ENCODE peak calls at places on chromosome X, in ten cellular contexts. One of them, this sample, is unnamed.

GRCh38 chrX:144333429-144333828 is 449.6 kb downstream of the UBE2NL start:
- DNase-seq in tibial artery: no peak
- DNase-seq in endodermal cell: no peak
- DNase-seq in activated naive CD8-positive, alpha-beta T cell treated with anti-CD3 and anti-CD28 coated beads, Interleukin-2, amount 50 U/mL, for 24 hours: no peak
- DNase-seq in naive thymus-derived CD8-positive, alpha-beta T cell: no peak
- DNase-seq in non-pigmented ciliary epithelial cell: no peak
- DNase-seq in HTR-8/SVneo: no peak
- DNase-seq in activated gamma-delta T cell treated with Interleukin-2 at 50 U/mL for 16 hours: no peak
- DNase-seq in right lobe of liver: no peak
- DNase-seq in myocyte: no peak
- DNase-seq in this sample: no peak

GRCh38 chrX:39174761-39175417 is 373.6 kb downstream of the MID1IP1 start:
- DNase-seq in tibial artery: no peak
- DNase-seq in endodermal cell: no peak
- DNase-seq in activated naive CD8-positive, alpha-beta T cell treated with anti-CD3 and anti-CD28 coated beads, Interleukin-2, amount 50 U/mL, for 24 hours: peak; percentile 42
- DNase-seq in naive thymus-derived CD8-positive, alpha-beta T cell: peak; percentile 65
- DNase-seq in non-pigmented ciliary epithelial cell: no peak
- DNase-seq in HTR-8/SVneo: no peak
- DNase-seq in activated gamma-delta T cell treated with Interleukin-2 at 50 U/mL for 16 hours: no peak
- DNase-seq in right lobe of liver: no peak
- DNase-seq in myocyte: no peak
- DNase-seq in this sample: peak; percentile 46

GRCh38 chrX:101430457-101431078 is 22.5 kb downstream of the HNRNPH2 start:
- DNase-seq in tibial artery: no peak
- DNase-seq in endodermal cell: no peak
- DNase-seq in activated naive CD8-positive, alpha-beta T cell treated with anti-CD3 and anti-CD28 coated beads, Interleukin-2, amount 50 U/mL, for 24 hours: no peak
- DNase-seq in naive thymus-derived CD8-positive, alpha-beta T cell: no peak
- DNase-seq in non-pigmented ciliary epithelial cell: no peak
- DNase-seq in HTR-8/SVneo: no peak
- DNase-seq in activated gamma-delta T cell treated with Interleukin-2 at 50 U/mL for 16 hours: no peak
- DNase-seq in right lobe of liver: no peak
- DNase-seq in myocyte: peak; percentile 19
- DNase-seq in this sample: no peak

GRCh38 chrX:12441376-12442128 is 303.3 kb downstream of the FRMPD4 start:
- DNase-seq in tibial artery: no peak
- DNase-seq in endodermal cell: no peak
- DNase-seq in activated naive CD8-positive, alpha-beta T cell treated with anti-CD3 and anti-CD28 coated beads, Interleukin-2, amount 50 U/mL, for 24 hours: no peak
- DNase-seq in naive thymus-derived CD8-positive, alpha-beta T cell: no peak
- DNase-seq in non-pigmented ciliary epithelial cell: peak; percentile 30
- DNase-seq in HTR-8/SVneo: peak; percentile 24
- DNase-seq in activated gamma-delta T cell treated with Interleukin-2 at 50 U/mL for 16 hours: no peak
- DNase-seq in right lobe of liver: no peak
- DNase-seq in myocyte: peak; percentile 81
- DNase-seq in this sample: no peak

GRCh38 chrX:38514014-38514854 is 47.1 kb upstream of the TSPAN7 start:
- DNase-seq in tibial artery: no peak
- DNase-seq in endodermal cell: no peak
- DNase-seq in activated naive CD8-positive, alpha-beta T cell treated with anti-CD3 and anti-CD28 coated beads, Interleukin-2, amount 50 U/mL, for 24 hours: no peak
- DNase-seq in naive thymus-derived CD8-positive, alpha-beta T cell: no peak
- DNase-seq in non-pigmented ciliary epithelial cell: no peak
- DNase-seq in HTR-8/SVneo: no peak
- DNase-seq in activated gamma-delta T cell treated with Interleukin-2 at 50 U/mL for 16 hours: no peak
- DNase-seq in right lobe of liver: no peak
- DNase-seq in myocyte: peak; percentile 36
- DNase-seq in this sample: no peak

GRCh38 chrX:2548731-2549423 is 48.1 kb upstream of the DHRSX start:
- DNase-seq in tibial artery: no peak
- DNase-seq in endodermal cell: peak; percentile 69
- DNase-seq in activated naive CD8-positive, alpha-beta T cell treated with anti-CD3 and anti-CD28 coated beads, Interleukin-2, amount 50 U/mL, for 24 hours: no peak
- DNase-seq in naive thymus-derived CD8-positive, alpha-beta T cell: no peak
- DNase-seq in non-pigmented ciliary epithelial cell: no peak
- DNase-seq in HTR-8/SVneo: no peak
- DNase-seq in activated gamma-delta T cell treated with Interleukin-2 at 50 U/mL for 16 hours: no peak
- DNase-seq in right lobe of liver: no peak
- DNase-seq in myocyte: no peak
- DNase-seq in this sample: no peak

GRCh38 chrX:133961046-133961445 is 24.3 kb downstream of the GPC3 start:
- DNase-seq in tibial artery: no peak
- DNase-seq in endodermal cell: no peak
- DNase-seq in activated naive CD8-positive, alpha-beta T cell treated with anti-CD3 and anti-CD28 coated beads, Interleukin-2, amount 50 U/mL, for 24 hours: no peak
- DNase-seq in naive thymus-derived CD8-positive, alpha-beta T cell: no peak
- DNase-seq in non-pigmented ciliary epithelial cell: no peak
- DNase-seq in HTR-8/SVneo: no peak
- DNase-seq in activated gamma-delta T cell treated with Interleukin-2 at 50 U/mL for 16 hours: no peak
- DNase-seq in right lobe of liver: no peak
- DNase-seq in myocyte: no peak
- DNase-seq in this sample: no peak

GRCh38 chrX:72031634-72032033 is 100.1 kb downstream of the RTL5 start:
- DNase-seq in tibial artery: no peak
- DNase-seq in endodermal cell: no peak
- DNase-seq in activated naive CD8-positive, alpha-beta T cell treated with anti-CD3 and anti-CD28 coated beads, Interleukin-2, amount 50 U/mL, for 24 hours: no peak
- DNase-seq in naive thymus-derived CD8-positive, alpha-beta T cell: no peak
- DNase-seq in non-pigmented ciliary epithelial cell: no peak
- DNase-seq in HTR-8/SVneo: no peak
- DNase-seq in activated gamma-delta T cell treated with Interleukin-2 at 50 U/mL for 16 hours: no peak
- DNase-seq in right lobe of liver: no peak
- DNase-seq in myocyte: no peak
- DNase-seq in this sample: no peak

GRCh38 chrX:47618923-47619485 is 653 bp downstream of the SYN1 start:
- DNase-seq in tibial artery: no peak
- DNase-seq in endodermal cell: no peak
- DNase-seq in activated naive CD8-positive, alpha-beta T cell treated with anti-CD3 and anti-CD28 coated beads, Interleukin-2, amount 50 U/mL, for 24 hours: no peak
- DNase-seq in naive thymus-derived CD8-positive, alpha-beta T cell: no peak
- DNase-seq in non-pigmented ciliary epithelial cell: no peak
- DNase-seq in HTR-8/SVneo: no peak
- DNase-seq in activated gamma-delta T cell treated with Interleukin-2 at 50 U/mL for 16 hours: no peak
- DNase-seq in right lobe of liver: no peak
- DNase-seq in myocyte: no peak
- DNase-seq in this sample: no peak

GRCh38 chrX:122878269-122878668 is 305.8 kb upstream of the GRIA3 start:
- DNase-seq in tibial artery: no peak
- DNase-seq in endodermal cell: no peak
- DNase-seq in activated naive CD8-positive, alpha-beta T cell treated with anti-CD3 and anti-CD28 coated beads, Interleukin-2, amount 50 U/mL, for 24 hours: no peak
- DNase-seq in naive thymus-derived CD8-positive, alpha-beta T cell: no peak
- DNase-seq in non-pigmented ciliary epithelial cell: no peak
- DNase-seq in HTR-8/SVneo: no peak
- DNase-seq in activated gamma-delta T cell treated with Interleukin-2 at 50 U/mL for 16 hours: no peak
- DNase-seq in right lobe of liver: no peak
- DNase-seq in myocyte: no peak
- DNase-seq in this sample: no peak

GRCh38 chrX:46218373-46218772 is 326.8 kb downstream of the ZNF674 start:
- DNase-seq in tibial artery: no peak
- DNase-seq in endodermal cell: no peak
- DNase-seq in activated naive CD8-positive, alpha-beta T cell treated with anti-CD3 and anti-CD28 coated beads, Interleukin-2, amount 50 U/mL, for 24 hours: no peak
- DNase-seq in naive thymus-derived CD8-positive, alpha-beta T cell: no peak
- DNase-seq in non-pigmented ciliary epithelial cell: no peak
- DNase-seq in HTR-8/SVneo: no peak
- DNase-seq in activated gamma-delta T cell treated with Interleukin-2 at 50 U/mL for 16 hours: no peak
- DNase-seq in right lobe of liver: no peak
- DNase-seq in myocyte: no peak
- DNase-seq in this sample: no peak

GRCh38 chrX:154064637-154065435 is 32.7 kb downstream of the MECP2 start:
- DNase-seq in tibial artery: no peak
- DNase-seq in endodermal cell: no peak
- DNase-seq in activated naive CD8-positive, alpha-beta T cell treated with anti-CD3 and anti-CD28 coated beads, Interleukin-2, amount 50 U/mL, for 24 hours: no peak
- DNase-seq in naive thymus-derived CD8-positive, alpha-beta T cell: no peak
- DNase-seq in non-pigmented ciliary epithelial cell: no peak
- DNase-seq in HTR-8/SVneo: no peak
- DNase-seq in activated gamma-delta T cell treated with Interleukin-2 at 50 U/mL for 16 hours: no peak
- DNase-seq in right lobe of liver: no peak
- DNase-seq in myocyte: no peak
- DNase-seq in this sample: no peak

GRCh38 chrX:148823986-148824385 is 323.6 kb downstream of the AFF2 start:
- DNase-seq in tibial artery: no peak
- DNase-seq in endodermal cell: no peak
- DNase-seq in activated naive CD8-positive, alpha-beta T cell treated with anti-CD3 and anti-CD28 coated beads, Interleukin-2, amount 50 U/mL, for 24 hours: no peak
- DNase-seq in naive thymus-derived CD8-positive, alpha-beta T cell: no peak
- DNase-seq in non-pigmented ciliary epithelial cell: no peak
- DNase-seq in HTR-8/SVneo: no peak
- DNase-seq in activated gamma-delta T cell treated with Interleukin-2 at 50 U/mL for 16 hours: no peak
- DNase-seq in right lobe of liver: no peak
- DNase-seq in myocyte: no peak
- DNase-seq in this sample: no peak

GRCh38 chrX:139559383-139560042 is 29.0 kb downstream of the F9 start:
- DNase-seq in tibial artery: no peak
- DNase-seq in endodermal cell: peak; percentile 71
- DNase-seq in activated naive CD8-positive, alpha-beta T cell treated with anti-CD3 and anti-CD28 coated beads, Interleukin-2, amount 50 U/mL, for 24 hours: no peak
- DNase-seq in naive thymus-derived CD8-positive, alpha-beta T cell: no peak
- DNase-seq in non-pigmented ciliary epithelial cell: no peak
- DNase-seq in HTR-8/SVneo: peak; percentile 0
- DNase-seq in activated gamma-delta T cell treated with Interleukin-2 at 50 U/mL for 16 hours: no peak
- DNase-seq in right lobe of liver: no peak
- DNase-seq in myocyte: peak; percentile 70
- DNase-seq in this sample: peak; percentile 10

GRCh38 chrX:123171781-123172180 is 12.3 kb upstream of the GRIA3 start:
- DNase-seq in tibial artery: no peak
- DNase-seq in endodermal cell: no peak
- DNase-seq in activated naive CD8-positive, alpha-beta T cell treated with anti-CD3 and anti-CD28 coated beads, Interleukin-2, amount 50 U/mL, for 24 hours: no peak
- DNase-seq in naive thymus-derived CD8-positive, alpha-beta T cell: no peak
- DNase-seq in non-pigmented ciliary epithelial cell: peak; percentile 30
- DNase-seq in HTR-8/SVneo: no peak
- DNase-seq in activated gamma-delta T cell treated with Interleukin-2 at 50 U/mL for 16 hours: no peak
- DNase-seq in right lobe of liver: no peak
- DNase-seq in myocyte: no peak
- DNase-seq in this sample: no peak

GRCh38 chrX:114152130-114152529 is 431.8 kb upstream of the HTR2C start:
- DNase-seq in tibial artery: no peak
- DNase-seq in endodermal cell: no peak
- DNase-seq in activated naive CD8-positive, alpha-beta T cell treated with anti-CD3 and anti-CD28 coated beads, Interleukin-2, amount 50 U/mL, for 24 hours: no peak
- DNase-seq in naive thymus-derived CD8-positive, alpha-beta T cell: no peak
- DNase-seq in non-pigmented ciliary epithelial cell: peak; percentile 50
- DNase-seq in HTR-8/SVneo: peak; percentile 5
- DNase-seq in activated gamma-delta T cell treated with Interleukin-2 at 50 U/mL for 16 hours: no peak
- DNase-seq in right lobe of liver: no peak
- DNase-seq in myocyte: no peak
- DNase-seq in this sample: no peak